ENCODE peak calls at places on chromosomes 13 and 19, in four cellular contexts. A, P, O and D are unnamed samples.

GRCh38 chr13:112876305-112877000 is 92.6 kb upstream of the MCF2L start:
- DNase-seq in A (no peak), P (no peak), O (no peak), D (no peak)

GRCh38 chr13:64073203-64073602 is 2657.6 kb upstream of the PCDH20 start:
- DNase-seq in A (no peak), P (no peak), O (no peak), D (no peak)

GRCh38 chr13:44801990-44802389 is 187.3 kb downstream of the NUFIP1 start:
- DNase-seq in P (peak), A (peak), O (no peak), D (no peak)

GRCh38 chr19:32289566-32290210 is 55.7 kb upstream of the ZNF507 start:
- DNase-seq in P (no peak), O (no peak), A (no peak), D (no peak)

GRCh38 chr13:26996965-26997752 is 174.5 kb downstream of the USP12 start:
- DNase-seq in A (no peak), O (no peak), P (no peak), D (peak)

GRCh38 chr13:34620073-34620858 is 321.8 kb upstream of the NBEA start:
- DNase-seq in P (no peak), A (no peak), O (no peak), D (no peak)

GRCh38 chr13:44271031-44271433 is 102.6 kb upstream of the SERP2 start:
- DNase-seq in O (no peak), P (peak), A (peak), D (no peak)

GRCh38 chr13:107867701-107868661 is 347.4 kb downstream of the LIG4 start:
- DNase-seq in O (no peak), P (peak), A (peak), D (peak)

GRCh38 chr19:15091918-15092753 is 10.1 kb downstream of the OR1I1 start:
- DNase-seq in P (peak), O (peak), A (peak), D (peak)

GRCh38 chr19:49295208-49295880 is 29.6 kb downstream of the SLC6A16 start:
- DNase-seq in O (no peak), P (no peak), A (no peak), D (no peak)

GRCh38 chr19:48634424-48635262 is 2.5 kb downstream of the DBP start:
- DNase-seq in P (peak), O (peak), A (peak), D (peak)

GRCh38 chr13:111177803-111178389 is 62.8 kb downstream of the ARHGEF7 start:
- DNase-seq in A (peak), P (peak), O (no peak), D (no peak)

GRCh38 chr19:7856679-7857663 is 17.2 kb downstream of the PRR36 start:
- DNase-seq in P (no peak), O (no peak), A (no peak), D (no peak)

GRCh38 chr13:93635687-93636086 is 409.1 kb downstream of the GPC6 start:
- DNase-seq in A (peak), P (peak), O (no peak), D (no peak)

GRCh38 chr19:7968008-7968795 is 24.7 kb upstream of the TIMM44 start:
- DNase-seq in P (no peak), O (no peak), A (no peak), D (no peak)

DNA sequence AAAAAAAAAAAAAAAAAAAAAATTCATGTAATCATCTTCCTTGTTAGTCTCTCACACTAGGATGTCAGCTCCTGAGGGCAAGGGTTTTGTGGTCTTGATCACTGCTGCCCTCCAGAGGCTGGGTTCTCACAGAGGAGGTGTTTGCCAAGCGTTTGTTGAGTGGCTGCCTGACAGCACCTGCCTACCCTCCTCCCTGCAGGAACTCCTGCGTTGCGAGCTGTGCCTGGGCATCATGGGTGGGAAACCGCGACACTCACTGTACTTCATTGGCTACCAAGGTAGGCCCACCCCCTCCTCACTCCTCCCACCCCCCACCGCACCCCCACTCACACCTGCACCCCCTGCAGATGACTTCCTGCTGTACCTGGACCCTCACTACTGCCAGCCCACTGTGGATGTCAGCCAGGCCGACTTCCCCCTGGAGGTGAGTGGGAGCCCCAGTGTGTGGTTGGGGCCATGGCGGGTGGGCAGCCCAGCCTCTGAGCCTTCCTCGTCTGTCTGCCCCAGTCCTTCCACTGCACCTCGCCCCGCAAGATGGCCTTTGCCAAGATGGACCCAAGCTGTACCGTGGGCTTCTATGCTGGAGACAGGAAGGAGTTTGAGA is 8.1 kb downstream of the ATG4D start:
- DNase-seq in P (no peak), A (peak), O (no peak), D (peak)
- TF ChIP-seq CTCF in P (peak), A (peak), O (no peak), D (peak)

DNA sequence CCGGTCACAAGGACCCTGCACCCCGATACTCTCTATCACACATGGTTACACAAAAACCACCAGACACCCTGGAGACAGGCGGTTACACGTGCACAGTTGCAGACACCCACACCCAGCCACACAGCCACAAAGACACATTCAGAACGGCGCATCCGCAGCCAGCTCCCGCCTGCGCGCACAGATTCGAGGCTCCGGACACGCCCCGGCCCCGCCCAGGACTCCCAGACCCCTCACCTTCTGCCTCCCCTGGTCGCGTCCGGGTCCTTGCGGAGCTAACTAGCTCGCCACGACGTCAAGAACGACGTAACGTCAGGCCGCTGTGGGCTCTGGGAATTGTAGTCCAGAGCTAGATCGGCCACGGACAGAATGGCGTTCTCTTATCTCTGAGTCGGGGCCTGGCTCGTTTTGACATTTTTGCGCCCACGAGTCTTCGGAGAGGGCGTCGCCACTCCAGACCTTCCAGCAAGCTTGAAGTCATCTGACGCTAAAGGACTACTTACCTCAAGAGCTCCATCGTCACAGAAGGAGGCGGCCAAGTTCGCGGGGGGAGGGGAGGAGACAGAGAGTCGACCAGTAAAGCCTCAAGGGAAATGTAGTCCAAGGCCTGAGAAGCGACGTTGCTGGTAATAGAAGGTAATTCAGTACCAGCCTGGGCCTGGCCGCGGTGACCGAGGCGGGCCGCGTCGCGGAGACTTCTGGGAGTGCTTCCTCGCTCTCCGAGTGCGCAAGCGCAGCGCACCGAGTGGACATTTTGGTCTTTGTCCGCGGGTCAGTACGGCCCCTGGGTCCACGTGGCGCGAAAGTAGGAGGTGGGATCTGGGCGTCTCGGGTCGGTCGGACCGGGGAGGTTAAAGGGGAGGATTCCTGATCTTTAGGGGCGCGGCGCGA is at the start of the genes ZNF146 and ZNF565:
- DNase-seq in A (peak), P (peak), O (peak), D (peak)
- TF ChIP-seq CTCF in A (no peak), P (no peak), O (no peak), D (no peak)

GRCh38 chr19:43720936-43721335 is 5.1 kb downstream of the IRGC start:
- DNase-seq in A (no peak), P (no peak), O (no peak), D (no peak)

GRCh38 chr19:43724896-43725295 is 9.0 kb downstream of the IRGC start:
- DNase-seq in O (no peak), P (no peak), A (no peak), D (no peak)

GRCh38 chr19:43725468-43725867 is 9.6 kb downstream of the IRGC start:
- DNase-seq in P (no peak), O (no peak), A (peak), D (peak)

GRCh38 chr19:43721469-43722048 is 5.7 kb downstream of the IRGC start:
- DNase-seq in A (no peak), P (no peak), O (no peak), D (no peak)

DNA sequence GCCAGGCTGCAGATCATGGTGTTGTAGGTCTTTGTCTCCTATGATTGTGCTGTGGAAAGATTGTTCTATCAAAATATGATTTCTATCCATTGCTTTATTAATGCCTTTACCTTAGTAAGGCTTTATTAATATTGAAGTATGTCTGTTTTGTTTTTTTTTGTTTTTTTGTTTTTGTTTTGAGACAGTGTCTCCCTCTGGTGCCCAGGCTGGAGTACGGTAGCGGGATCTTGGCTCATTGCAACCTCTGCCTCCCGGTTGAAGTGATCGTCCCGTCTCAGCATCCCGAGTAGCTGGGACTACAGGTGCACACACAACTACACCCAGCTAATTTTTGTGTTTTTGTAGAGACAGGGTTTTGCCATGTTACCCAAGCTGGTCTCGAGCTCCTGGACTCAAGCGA is 7.7 kb downstream of the IRGC start:
- DNase-seq in O (no peak), P (no peak), A (peak), D (no peak)
- TF ChIP-seq CTCF in O (no peak), P (peak), A (peak), D (no peak)

DNA sequence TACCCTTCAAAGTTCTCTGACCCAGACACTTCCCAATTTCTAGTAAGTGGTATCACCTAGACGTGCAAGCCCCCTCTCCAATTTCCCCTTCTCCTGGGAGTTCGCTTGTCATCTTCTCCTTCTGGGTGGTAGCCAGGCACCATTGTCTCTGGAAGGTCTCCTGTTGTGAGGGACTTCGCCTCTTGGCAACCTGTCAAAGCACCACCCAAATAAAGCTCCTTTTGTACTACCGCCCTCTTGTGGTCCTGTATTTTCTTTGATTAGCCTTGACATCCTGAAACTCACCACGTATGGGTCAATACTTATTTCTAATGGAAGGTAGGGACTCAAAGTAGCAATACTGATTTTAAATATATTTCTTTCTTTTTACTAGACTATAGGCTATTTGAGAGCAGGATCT is 8.2 kb downstream of the GPC5 start:
- DNase-seq in P (peak), A (peak), O (no peak), D (peak)
- TF ChIP-seq CTCF in P (peak), A (peak), O (peak), D (peak)

GRCh38 chr19:52694921-52695320 is 39.9 kb downstream of the ZNF611 start:
- DNase-seq in O (no peak), A (no peak), P (no peak), D (no peak)
- TF ChIP-seq CTCF in O (no peak), A (no peak), P (no peak), D (no peak)

GRCh38 chr13:96068729-96069128 is 15.5 kb upstream of the UGGT2 start:
- DNase-seq in A (no peak), O (no peak), P (no peak), D (no peak)

DNA sequence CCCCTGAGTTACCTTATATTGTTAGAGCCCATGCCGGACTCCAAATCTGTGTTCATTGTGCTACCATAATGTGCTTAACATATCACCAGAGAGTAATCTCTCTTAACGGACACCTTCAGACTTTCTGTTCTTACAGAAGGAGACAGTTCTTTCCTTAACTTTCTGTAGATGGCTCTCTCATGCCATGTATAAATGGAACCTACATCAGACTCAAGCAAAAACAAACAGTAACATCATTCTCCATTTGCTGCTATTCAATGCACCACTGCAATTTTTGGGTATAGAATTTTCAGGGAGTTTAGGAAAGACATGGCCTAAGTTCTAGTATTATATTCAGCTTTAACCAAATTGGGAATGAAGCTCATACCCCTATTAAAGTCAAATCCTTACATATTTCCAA is 12.7 kb upstream of the UGGT2 start:
- DNase-seq in O (no peak), A (no peak), P (no peak), D (no peak)
- TF ChIP-seq CTCF in O (no peak), A (no peak), P (no peak), D (no peak)

GRCh38 chr19:34932494-34932893 is 5.8 kb downstream of the ZNF30 start:
- DNase-seq in P (no peak), A (no peak), O (no peak), D (no peak)

GRCh38 chr19:34926361-34926684 is 380 bp upstream of the ZNF30 start:
- DNase-seq in O (no peak), P (no peak), A (no peak), D (no peak)

GRCh38 chr19:34925278-34925855 is 1.3 kb upstream of the ZNF30 start:
- DNase-seq in P (no peak), A (no peak), O (no peak), D (no peak)

GRCh38 chr19:34926685-34927375 is at the start of gene ZNF30:
- DNase-seq in A (peak), O (peak), P (peak), D (peak)
- TF ChIP-seq CTCF in A (no peak), O (no peak), P (no peak), D (no peak)

GRCh38 chr19:50725932-50726230 is 2.7 kb downstream of the CLEC11A start:
- DNase-seq in P (no peak), A (no peak), O (no peak), D (no peak)

GRCh38 chr19:50725218-50725931 is 2.2 kb downstream of the CLEC11A start:
- DNase-seq in O (no peak), A (no peak), P (no peak), D (peak)

GRCh38 chr19:50723735-50724521 is 764 bp downstream of the CLEC11A start:
- DNase-seq in P (no peak), O (no peak), A (no peak), D (no peak)

GRCh38 chr19:50723069-50723468 is at the start of gene CLEC11A:
- DNase-seq in P (peak), A (peak), O (no peak), D (no peak)

DNA sequence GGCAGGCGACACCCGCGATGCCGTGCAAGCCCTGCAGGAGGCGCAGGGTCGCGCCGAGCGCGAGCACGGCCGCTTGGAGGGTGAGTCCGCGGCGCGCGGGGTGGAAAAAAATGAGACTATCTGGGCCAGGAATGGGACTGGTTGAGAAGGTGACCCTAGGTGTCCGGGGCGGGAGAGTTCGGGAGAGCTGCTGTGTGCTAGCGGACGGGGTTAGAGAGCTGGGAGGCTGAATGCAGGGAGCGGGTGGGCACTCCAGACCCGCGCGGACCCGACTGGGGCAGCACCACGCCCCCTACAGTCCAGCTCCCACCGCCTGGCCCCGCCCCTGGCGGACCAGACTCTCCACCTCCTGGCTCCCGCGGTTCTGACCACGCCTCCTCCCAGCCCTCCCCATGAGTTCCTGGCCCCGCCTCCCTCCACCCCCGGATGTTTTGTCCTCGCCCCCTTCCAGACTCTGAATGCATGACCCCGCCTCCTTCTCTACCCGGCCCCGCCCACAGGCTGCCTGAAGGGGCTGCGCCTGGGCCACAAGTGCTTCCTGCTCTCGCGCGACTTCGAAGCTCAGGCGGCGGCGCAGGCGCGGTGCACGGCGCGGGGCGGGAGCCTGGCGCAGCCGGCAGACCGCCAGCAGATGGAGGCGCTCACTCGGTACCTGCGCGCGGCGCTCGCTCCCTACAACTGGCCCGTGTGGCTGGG is 1.5 kb downstream of the CLEC11A start:
- DNase-seq in P (peak), A (peak), O (peak), D (peak)
- TF ChIP-seq CTCF in P (peak), A (peak), O (peak), D (peak)